ENCODE peak calls at places on chromosomes 5 and 9, in four cellular contexts. J, G, M and K are unnamed samples.

GRCh38 chr9:83235524-83235923 is 172.6 kb upstream of the RASEF start:
- DNase-seq in M (no peak), G (no peak), J (no peak), K (no peak)

GRCh38 chr5:170211575-170212334 is 21.0 kb upstream of the C5orf58 start:
- DNase-seq in J (no peak), G (no peak), M (no peak), K (no peak)

GRCh38 chr5:132677191-132677590 is 3.4 kb downstream of the IL4 start:
- DNase-seq in M (peak), G (peak), J (no peak), K (no peak)

GRCh38 chr9:13412323-13412722 is 132.8 kb upstream of the MPDZ start:
- DNase-seq in G (no peak), M (no peak), J (no peak), K (no peak)

GRCh38 chr5:149224282-149224681 is 47.4 kb upstream of the AFAP1L1 start:
- DNase-seq in M (no peak), J (no peak), G (no peak), K (no peak)

GRCh38 chr9:99255651-99256050 is 33.6 kb downstream of the SEC61B start:
- DNase-seq in G (no peak), M (no peak), J (no peak), K (no peak)

GRCh38 chr9:38414040-38414723 is 10.1 kb downstream of the IGFBPL1 start:
- DNase-seq in G (no peak), M (no peak), J (no peak), K (no peak)

GRCh38 chr5:177129206-177129605 is 4.4 kb upstream of the NSD1 start:
- DNase-seq in G (no peak), M (no peak), J (no peak), K (no peak)

GRCh38 chr9:125189361-125190289 is at the start of gene PPP6C:
- DNase-seq in J (peak), G (peak), M (peak), K (peak)

GRCh38 chr9:124011460-124012301 is at the start of gene LHX2:
- DNase-seq in J (peak), M (peak), G (peak), K (peak)

GRCh38 chr5:124655943-124656459 is 90.4 kb downstream of the ZNF608 start:
- DNase-seq in G (peak), J (no peak), M (peak), K (peak)

GRCh38 chr9:114371986-114372917 is 15.5 kb downstream of the AKNA start:
- DNase-seq in G (no peak), M (no peak), J (no peak), K (no peak)

GRCh38 chr5:143066556-143067281 is 296.5 kb downstream of the ARHGAP26 start:
- DNase-seq in M (no peak), G (no peak), J (no peak), K (no peak)